ENCODE peak calls at places on chromosomes 13 and 19, in four cellular contexts. E, O, H and U are unnamed samples.

GRCh38 chr19:50949792-50950320 is 3.0 kb downstream of the KLK5 start:
- DNase-seq in E (no peak), O (no peak), H (no peak), U (no peak)

GRCh38 chr19:51247972-51248371 is 2.9 kb upstream of the SIGLECL1 start:
- DNase-seq in E (no peak), O (no peak), H (no peak), U (no peak)

GRCh38 chr19:34428549-34429285 is 536 bp downstream of the UBA2 start:
- DNase-seq in E (peak), O (peak), H (peak), U (peak)

GRCh38 chr19:15298847-15299567 is 33.3 kb downstream of the BRD4 start:
- DNase-seq in E (no peak), O (no peak), H (no peak), U (no peak)

GRCh38 chr13:75303295-75303694 is 178.7 kb downstream of the TBC1D4 start:
- DNase-seq in E (no peak), O (no peak), H (no peak), U (no peak)

GRCh38 chr19:5338661-5339469 is 1.7 kb downstream of the PTPRS start:
- DNase-seq in E (no peak), O (no peak), H (no peak), U (no peak)

GRCh38 chr13:27026396-27026795 is 145.2 kb downstream of the USP12 start:
- DNase-seq in E (no peak), O (no peak), H (no peak), U (no peak)

GRCh38 chr13:26221721-26222522 is at the start of gene RNF6:
- DNase-seq in E (peak), O (peak), H (peak), U (peak)

GRCh38 chr13:102517959-102518358 is 78.8 kb upstream of the TPP2 start:
- DNase-seq in E (no peak), O (no peak), H (no peak), U (no peak)

GRCh38 chr19:1237027-1237659 is 662 bp downstream of the CBARP start:
- DNase-seq in E (no peak), O (peak), H (no peak), U (no peak)

DNA sequence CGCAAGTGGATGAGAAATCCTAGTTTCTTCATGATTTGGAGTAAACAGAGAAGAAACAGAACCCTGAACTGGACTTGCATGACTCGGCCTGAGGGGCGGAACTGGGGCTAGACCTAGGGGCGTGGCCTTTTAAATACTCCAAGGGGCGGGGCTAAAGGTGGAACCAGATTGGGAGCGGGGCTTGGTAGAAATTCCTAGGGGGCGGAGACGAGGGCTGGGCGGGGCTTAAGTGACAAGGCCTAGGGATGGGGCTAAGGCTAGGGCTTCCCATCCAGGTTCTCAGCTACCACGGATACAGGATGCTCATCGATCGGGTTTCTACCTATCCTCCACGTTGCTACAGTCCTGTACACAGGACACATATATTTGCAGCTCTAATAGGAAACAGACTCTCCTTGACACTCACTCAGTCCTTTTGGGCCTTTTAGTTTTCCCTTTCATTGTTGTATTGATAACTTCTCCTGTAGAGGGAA is 372 bp upstream of the ZNF699 start:
- DNase-seq in E (peak), O (peak), H (no peak), U (peak)
- TF ChIP-seq MAZ in E (peak), O (no peak), H (no peak), U (no peak)

DNA sequence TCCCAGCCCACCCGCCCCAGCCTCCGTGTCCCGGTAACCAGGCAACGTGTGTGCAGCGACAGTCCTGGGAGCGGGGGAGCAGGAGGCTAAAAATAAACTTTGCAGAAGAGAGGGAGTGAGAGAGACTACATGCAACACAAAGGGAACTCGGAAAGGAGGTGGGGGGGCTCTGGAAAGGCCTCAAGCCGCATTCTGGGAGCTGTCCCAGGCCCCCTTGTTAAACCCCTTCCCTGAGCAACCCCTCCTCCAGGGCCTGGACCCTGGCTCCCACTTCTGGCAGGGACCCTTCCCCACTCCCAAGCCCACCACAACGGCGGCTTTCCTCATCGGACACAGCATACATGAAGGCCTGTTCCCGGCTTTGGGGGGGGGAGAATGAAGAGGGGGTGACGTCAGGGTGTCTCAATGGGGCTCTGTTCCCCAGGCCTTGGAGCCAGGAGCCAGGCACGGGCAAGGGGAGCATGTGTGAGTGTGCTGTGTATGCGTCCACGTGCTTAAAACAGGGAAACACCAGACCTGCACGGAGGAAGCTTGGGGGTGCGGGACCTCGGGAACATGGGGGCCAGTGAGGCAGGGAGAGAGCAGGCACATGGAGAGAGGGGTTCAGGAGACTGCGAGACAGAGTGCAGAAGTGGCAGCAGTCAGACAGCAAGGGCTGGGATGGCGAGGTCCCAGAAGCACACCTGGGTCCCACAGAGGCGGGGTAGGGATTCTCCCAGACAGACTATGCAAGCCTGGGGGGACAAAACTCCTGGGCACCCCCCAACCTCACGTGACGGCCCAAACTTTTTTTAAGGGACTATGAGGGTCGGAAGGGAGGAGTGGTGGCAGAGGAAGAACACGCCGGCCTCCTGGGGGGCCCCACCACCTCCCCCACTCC is 2.3 kb downstream of the ERF start:
- DNase-seq in E (peak), O (no peak), H (no peak), U (peak)
- TF ChIP-seq MAZ in E (peak), O (no peak), H (no peak), U (no peak)

DNA sequence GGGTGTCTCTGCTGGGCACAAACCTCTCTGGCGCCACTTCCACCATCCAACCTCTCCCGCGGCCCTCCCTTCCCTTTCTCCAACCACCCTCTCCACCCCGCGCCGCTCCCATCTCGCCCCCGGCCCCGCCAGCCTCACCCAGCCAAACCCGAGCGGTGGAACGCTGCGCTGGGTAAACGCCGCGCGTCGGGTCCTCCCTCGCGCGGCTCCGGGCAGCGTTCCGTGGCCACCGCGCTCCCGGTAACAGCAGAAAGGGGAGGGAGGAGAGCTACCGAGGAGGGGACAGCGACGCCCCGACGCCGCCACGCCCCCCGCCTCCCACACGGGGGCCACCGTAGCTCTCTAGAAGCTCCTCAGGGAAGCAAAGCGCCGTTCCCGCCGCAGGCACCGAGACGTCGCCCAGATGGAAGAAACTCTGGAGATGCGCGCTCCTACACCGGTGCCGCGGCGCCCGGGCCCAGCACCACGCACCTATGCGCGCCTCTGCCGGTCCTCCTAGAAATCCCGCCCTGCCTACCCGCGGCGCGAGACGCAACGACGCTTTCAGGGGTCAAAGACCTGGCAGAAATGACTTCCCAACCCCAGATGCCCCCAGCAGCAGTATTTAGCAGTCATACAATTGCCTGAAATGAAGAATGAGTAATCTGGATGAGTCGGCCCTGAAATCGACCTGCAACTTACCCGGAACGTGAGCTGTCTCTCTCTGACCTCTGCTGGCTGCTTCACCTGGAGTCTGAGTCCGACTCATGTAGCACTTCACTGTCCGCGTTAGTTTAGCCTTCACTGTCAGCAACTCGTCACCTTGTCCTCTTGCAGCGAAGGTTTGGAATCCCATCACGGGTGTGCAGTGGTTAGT is at the start of gene RUBCNL:
- DNase-seq in E (no peak), O (peak), H (no peak), U (peak)
- TF ChIP-seq MAZ in E (no peak), O (no peak), H (no peak), U (no peak)

GRCh38 chr13:42990991-42991891 is 800 bp downstream of the EPSTI1 start:
- DNase-seq in E (no peak), O (no peak), H (no peak), U (no peak)
- TF ChIP-seq MAZ in E (no peak), O (no peak), H (no peak), U (no peak)

GRCh38 chr13:111460548-111461444 is 140.4 kb downstream of the TEX29 start:
- DNase-seq in E (peak), O (no peak), H (peak), U (peak)
- TF ChIP-seq MAZ in E (no peak), O (no peak), H (no peak), U (no peak)

GRCh38 chr19:46901701-46902401 is 41.1 kb downstream of the ARHGAP35 start:
- DNase-seq in E (peak), O (no peak), H (no peak), U (no peak)

GRCh38 chr19:46903458-46903857 is 42.7 kb downstream of the ARHGAP35 start:
- DNase-seq in E (no peak), O (no peak), H (no peak), U (no peak)

GRCh38 chr19:46904114-46905060 is 43.6 kb downstream of the ARHGAP35 start:
- DNase-seq in E (peak), O (no peak), H (no peak), U (no peak)

GRCh38 chr19:46900341-46900740 is 39.5 kb downstream of the ARHGAP35 start:
- DNase-seq in E (no peak), O (no peak), H (no peak), U (no peak)

DNA sequence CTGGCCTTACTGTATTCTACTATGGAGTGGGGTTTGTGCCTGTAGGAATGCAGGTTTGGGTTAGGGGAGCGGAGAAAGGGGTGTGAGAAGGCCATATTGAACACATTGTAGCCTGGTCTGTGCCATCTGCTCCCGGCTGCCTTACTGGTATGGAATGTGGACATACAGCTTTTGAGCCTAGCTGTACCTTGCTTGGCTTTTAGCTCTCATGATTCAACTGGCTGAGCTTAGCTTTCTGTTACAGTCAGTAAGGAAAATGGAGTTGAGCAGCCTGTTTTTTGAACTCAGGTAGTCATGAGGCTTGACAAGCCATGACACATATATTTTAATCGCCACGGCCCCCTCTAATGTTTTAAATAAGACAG is 41.6 kb downstream of the ARHGAP35 start:
- DNase-seq in E (peak), O (no peak), H (no peak), U (no peak)
- TF ChIP-seq MAZ in E (no peak), O (no peak), H (no peak), U (no peak)

DNA sequence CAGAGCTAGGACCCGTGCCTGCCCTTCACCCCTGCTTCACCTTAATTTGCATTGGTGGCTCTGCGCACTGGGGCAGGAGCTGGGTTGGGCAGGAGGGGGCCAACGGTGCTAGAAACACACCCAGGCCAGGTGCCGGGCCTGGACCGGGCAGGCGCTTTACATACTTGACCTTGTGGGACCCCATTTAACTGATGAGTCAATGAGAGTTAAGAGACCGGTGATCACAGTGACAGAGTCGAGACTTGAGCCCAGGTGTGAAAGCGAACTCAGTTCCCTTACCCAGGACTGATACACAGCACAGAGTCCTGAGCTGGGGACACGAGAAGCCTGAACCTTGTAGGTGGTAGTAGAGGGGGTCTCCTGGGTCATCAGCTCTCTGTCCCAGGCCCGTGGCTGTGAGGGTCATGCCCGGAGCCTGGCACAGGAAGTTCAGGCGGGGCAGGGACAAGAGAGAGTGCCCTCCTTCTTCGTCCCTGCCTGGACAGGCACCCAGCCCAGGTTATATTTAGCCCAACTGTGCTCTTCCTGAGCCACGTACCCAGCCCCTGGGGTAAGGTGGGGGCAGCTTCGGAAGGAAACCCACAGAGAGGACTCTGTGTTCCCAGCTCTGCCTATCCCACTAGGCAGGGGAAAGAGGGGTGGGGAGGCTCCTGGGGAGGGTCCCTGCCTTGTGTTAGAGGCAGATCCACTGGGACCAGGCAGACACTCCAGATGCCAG is 1.9 kb downstream of the PRX start:
- DNase-seq in E (no peak), O (no peak), H (no peak), U (no peak)
- TF ChIP-seq MAZ in E (no peak), O (no peak), H (no peak), U (no peak)